ENCODE peak calls at places on chromosomes 7 and 10, in eight cellular contexts. D is HepG2, G is endothelial cell of umbilical vein, O is HCT116, N is GM12878, P is K562, A is H1, W is GM23338. Y is an unnamed sample.

GRCh38 chr10:114257488-114257887 is 18.4 kb downstream of the VWA2 start:
- DNase-seq in D (no peak), G (no peak), O (no peak), N (no peak), P (no peak), A (no peak), W (no peak), Y (no peak)

GRCh38 chr7:95993420-95993819 is 221.1 kb downstream of the DYNC1I1 start:
- DNase-seq in D (no peak), G (no peak), O (no peak), N (no peak), P (no peak), A (no peak), W (no peak), Y (no peak)

GRCh38 chr7:98719396-98719795 is 102.3 kb downstream of the NPTX2 start:
- DNase-seq in D (no peak), G (no peak), O (no peak), N (no peak), P (no peak), A (no peak), W (no peak), Y (no peak)

GRCh38 chr7:27225005-27225934 is 17.3 kb upstream of the EVX1 start:
- DNase-seq in D (no peak), G (no peak), O (no peak), N (no peak), P (no peak), A (no peak), W (peak; percentile 66), Y (no peak)

GRCh38 chr10:116325987-116326386 is 1.7 kb downstream of the CCDC172 start:
- DNase-seq in D (no peak), G (no peak), O (no peak), N (no peak), P (no peak), A (no peak), W (no peak), Y (no peak)

GRCh38 chr10:44786451-44786850 is 124.7 kb upstream of the TMEM72 start:
- DNase-seq in D (no peak), G (no peak), O (no peak), N (no peak), P (no peak), A (no peak), W (peak; percentile 7), Y (no peak)

GRCh38 chr7:125383324-125383723 is 453.7 kb upstream of the POT1 start:
- DNase-seq in D (no peak), G (no peak), O (no peak), N (no peak), P (no peak), A (no peak), W (peak; percentile 52), Y (no peak)

GRCh38 chr7:41148521-41148951 is 554.4 kb downstream of the INHBA start:
- DNase-seq in D (no peak), G (peak; percentile 35), O (peak; percentile 8), N (no peak), P (no peak), A (no peak), W (no peak), Y (no peak)

GRCh38 chr7:94908204-94909022 is 1.0 kb downstream of the PPP1R9A start:
- DNase-seq in D (peak; percentile 54), G (peak; percentile 32), O (peak; percentile 16), N (no peak), P (no peak), A (peak; percentile 38), W (peak; percentile 81), Y (no peak)
- TF ChIP-seq EZH2 in D (no peak), G (no peak), O (no peak), N (no peak), P (no peak), A (no peak), W (no peak), Y (no peak)

DNA sequence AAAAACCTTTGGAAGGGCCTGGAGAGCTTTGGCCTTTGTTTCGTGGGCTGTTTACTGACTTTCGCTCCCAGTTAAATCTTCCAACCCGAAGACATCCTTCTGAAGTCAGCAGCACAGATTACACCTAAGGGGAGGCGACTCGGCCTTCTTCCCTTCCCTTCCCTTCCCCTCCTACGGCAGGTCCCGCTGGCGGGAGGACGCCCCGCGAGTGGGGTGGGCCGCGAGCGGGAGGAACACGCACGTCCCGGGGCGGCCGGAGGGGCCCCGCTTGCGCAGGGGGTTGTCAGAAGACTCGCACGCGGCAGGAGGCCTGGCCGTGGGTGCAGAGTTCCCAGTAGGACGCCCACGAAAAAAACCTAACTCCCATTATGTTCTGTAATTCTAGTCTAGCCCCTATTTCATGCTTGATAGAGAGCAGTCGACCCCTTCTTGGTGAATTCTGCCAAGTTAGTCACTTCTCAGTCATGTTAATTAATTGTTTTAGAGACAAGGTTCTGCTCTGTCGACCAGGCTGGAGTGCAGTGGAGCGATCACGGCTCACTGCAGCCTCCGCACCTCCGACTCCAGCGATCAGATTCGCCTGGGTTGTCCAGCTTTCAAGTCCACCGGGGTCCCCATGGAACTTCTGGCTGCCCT is 19.2 kb upstream of the ZNF32 start:
- DNase-seq in D (no peak), G (no peak), O (no peak), N (no peak), P (no peak), A (no peak), W (peak; percentile 29), Y (no peak)
- H3K4me3 ChIP-seq in D (no peak overlapping the region), G (no peak overlapping the region), O (no peak overlapping the region), N (no peak overlapping the region), P (no peak overlapping the region), A (peak overlapping the region; percentile 64), W (peak overlapping the region; percentile 64), Y (no peak overlapping the region)

DNA sequence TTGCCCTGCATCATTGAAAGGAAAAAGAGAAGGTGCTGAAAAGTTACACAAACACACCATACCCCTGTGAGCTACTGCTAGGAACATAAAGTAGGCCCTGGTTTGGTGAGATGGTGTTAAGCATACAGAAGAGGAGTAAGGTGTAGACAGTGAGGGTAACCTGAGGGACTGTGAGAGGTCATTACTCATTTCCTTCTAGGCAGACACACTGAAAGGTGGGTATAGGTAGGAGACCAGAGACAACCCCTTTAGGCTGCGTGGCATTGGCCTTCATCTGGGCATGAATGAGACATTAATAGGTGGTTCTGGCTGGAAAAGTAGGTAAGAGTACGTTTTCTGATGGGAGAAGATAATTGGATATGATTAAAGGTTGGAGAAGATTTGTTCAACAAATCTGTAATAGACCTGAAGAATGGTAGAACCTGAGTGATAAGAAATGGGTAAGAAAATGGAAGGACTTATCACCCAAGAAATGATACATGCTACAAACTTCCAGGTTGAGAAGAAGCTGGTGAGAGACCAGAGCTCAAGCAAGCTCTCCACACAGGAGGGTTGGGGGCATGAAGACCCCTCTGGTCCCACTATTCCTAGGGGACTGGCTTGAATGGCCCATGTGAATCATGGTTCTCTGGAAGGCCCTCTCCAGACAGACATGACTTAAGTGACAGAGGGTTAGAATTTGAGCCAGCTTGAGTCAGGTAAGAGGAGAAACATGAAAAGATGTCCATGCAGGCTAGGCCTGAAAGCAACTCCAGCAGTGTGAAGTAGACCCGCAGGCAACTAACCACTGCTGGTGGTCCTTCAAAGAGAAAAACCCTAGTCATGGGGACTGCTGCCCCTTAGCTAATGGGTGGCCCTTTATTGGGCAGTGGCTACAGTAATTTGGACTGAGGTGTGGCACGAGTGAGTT is 3.8 kb downstream of the COMTD1 start:
- DNase-seq in D (no peak), G (no peak), O (no peak), N (no peak), P (no peak), A (no peak), W (no peak), Y (no peak)
- TF ChIP-seq POLR2AphosphoS5 in D (peak; percentile 39), G (no peak), O (peak; percentile 45), N (peak; percentile 63), P (peak; percentile 60), A (peak; percentile 71), W (peak; percentile 28), Y (no peak)

GRCh38 chr7:157709531-157710251 is 372.9 kb downstream of the DNAJB6 start:
- DNase-seq in D (no peak), G (no peak), O (no peak), N (no peak), P (no peak), A (no peak), W (no peak), Y (no peak)
- TF ChIP-seq EZH2 in D (no peak), G (no peak), O (no peak), N (no peak), P (no peak), A (no peak), W (no peak), Y (no peak)

GRCh38 chr7:150717821-150718420 is 1.5 kb downstream of the GIMAP1 start:
- DNase-seq in D (no peak), G (peak; percentile 52), O (no peak), N (no peak), P (no peak), A (no peak), W (no peak), Y (no peak)

GRCh38 chr7:150715293-150715692 is 1.1 kb upstream of the GIMAP1 start:
- DNase-seq in D (no peak), G (no peak), O (no peak), N (no peak), P (no peak), A (no peak), W (no peak), Y (no peak)

GRCh38 chr7:150716939-150717338 is 526 bp downstream of the GIMAP1 start:
- DNase-seq in D (no peak), G (peak; percentile 27), O (no peak), N (no peak), P (no peak), A (no peak), W (no peak), Y (no peak)

GRCh38 chr7:150715738-150716137 is 675 bp upstream of the GIMAP1 start:
- DNase-seq in D (no peak), G (no peak), O (no peak), N (no peak), P (no peak), A (no peak), W (no peak), Y (no peak)

DNA sequence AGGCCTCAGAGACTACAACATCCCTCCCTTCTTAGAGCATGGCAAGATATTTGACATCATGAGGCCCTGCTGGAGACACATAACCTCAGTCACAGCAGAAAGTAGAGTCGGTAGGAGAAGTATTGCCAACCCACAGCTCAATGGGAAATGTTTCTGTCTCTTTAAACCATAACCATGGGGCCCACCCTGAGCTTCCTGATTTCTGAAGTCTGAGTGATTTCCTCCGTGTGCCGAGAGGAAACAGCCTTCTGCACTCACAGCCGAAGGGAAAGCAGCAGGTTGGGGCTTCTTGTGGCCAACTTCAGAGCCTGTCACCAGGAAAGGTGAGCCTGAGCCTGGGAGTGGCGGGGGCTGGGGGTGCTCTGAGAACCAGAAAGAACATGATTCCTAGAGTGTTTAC is at the start of gene GIMAP1:
- DNase-seq in D (no peak), G (peak; percentile 88), O (no peak), N (no peak), P (no peak), A (no peak), W (no peak), Y (no peak)
- H3K4me3 ChIP-seq in D (no peak within 1 kb of the TSS), G (peak within 1 kb of the TSS; percentile 84), O (no peak within 1 kb of the TSS), N (peak within 1 kb of the TSS; percentile 74), P (no peak within 1 kb of the TSS), A (no peak within 1 kb of the TSS), W (no peak within 1 kb of the TSS), Y (no peak within 1 kb of the TSS)

GRCh38 chr7:23969443-23969842 is 259.4 kb downstream of the STK31 start:
- DNase-seq in D (no peak), G (no peak), O (no peak), N (no peak), P (no peak), A (no peak), W (no peak), Y (no peak)
- TF ChIP-seq POLR2AphosphoS5 in D (no peak), G (no peak), O (no peak), N (no peak), P (no peak), A (no peak), W (no peak), Y (no peak)

GRCh38 chr10:126387931-126388911 is at the start of gene ADAM12:
- DNase-seq in D (no peak), G (peak; percentile 10), O (no peak), N (no peak), P (no peak), A (no peak), W (peak; percentile 68), Y (no peak)
- TF ChIP-seq EZH2 in D (no peak), G (no peak), O (no peak), N (no peak), P (no peak), A (peak; percentile 53), W (peak; percentile 39), Y (no peak)